ENCODE peak calls at places on chromosomes 1 and 21, in four cellular contexts. F, L, U and W are unnamed samples.

GRCh38 chr1:62194651-62195282 is at the start of gene L1TD1:
- DNase-seq in L (peak), F (no peak), U (no peak), W (no peak)

GRCh38 chr1:25922633-25923567 is 16.7 kb upstream of the STMN1 start:
- DNase-seq in F (peak), L (peak), U (peak), W (no peak)

GRCh38 chr1:21508580-21509350 is 458 bp upstream of the ALPL start:
- DNase-seq in L (peak), U (no peak), F (peak), W (peak)

GRCh38 chr1:195908121-195908520 is 700.1 kb downstream of the KCNT2 start:
- DNase-seq in F (no peak), U (no peak), L (no peak), W (peak)

GRCh38 chr1:86650065-86650464 is 54.3 kb upstream of the SH3GLB1 start:
- DNase-seq in L (no peak), F (no peak), U (no peak), W (no peak)

GRCh38 chr1:49864597-49864996 is 159.2 kb downstream of the AGBL4 start:
- DNase-seq in U (no peak), L (no peak), F (no peak), W (no peak)

GRCh38 chr1:214472362-214472761 is 79.0 kb downstream of the PTPN14 start:
- DNase-seq in F (no peak), L (no peak), U (no peak), W (peak)

GRCh38 chr1:74681449-74681848 is 7.9 kb upstream of the ERICH3 start:
- DNase-seq in L (no peak), U (no peak), F (no peak), W (no peak)

GRCh38 chr1:193799948-193800690 is 613.7 kb upstream of the B3GALT2 start:
- DNase-seq in U (no peak), F (no peak), L (no peak), W (no peak)

GRCh38 chr1:109740615-109741373 is at the start of gene GSTM3:
- DNase-seq in F (no peak), L (no peak), U (no peak), W (no peak)

GRCh38 chr1:157628773-157629172 is 30.9 kb upstream of the FCRL4 start:
- DNase-seq in F (no peak), L (no peak), U (no peak), W (no peak)

GRCh38 chr1:197917813-197918646 is 858 bp downstream of the LHX9 start:
- DNase-seq in F (no peak), U (no peak), L (no peak), W (no peak)

GRCh38 chr1:173403996-173404395 is 73.1 kb upstream of the PRDX6 start:
- DNase-seq in F (no peak), L (no peak), U (no peak), W (no peak)

GRCh38 chr1:102535829-102536505 is 539.2 kb upstream of the OLFM3 start:
- DNase-seq in L (no peak), U (no peak), F (no peak), W (no peak)

GRCh38 chr1:218931331-218931730 is 242.3 kb upstream of the LYPLAL1 start:
- DNase-seq in U (no peak), L (no peak), F (no peak), W (no peak)

GRCh38 chr1:231463541-231463940 is 41.5 kb upstream of the EGLN1 start:
- DNase-seq in F (no peak), L (no peak), U (no peak), W (no peak)

GRCh38 chr1:110070282-110070967 is at the start of gene ALX3:
- DNase-seq in F (no peak), U (no peak), L (no peak), W (no peak)

GRCh38 chr1:225691861-225692516 is 39.1 kb upstream of the ENAH start:
- DNase-seq in F (no peak), U (no peak), L (no peak), W (peak)

GRCh38 chr1:178308438-178308837 is 188.3 kb downstream of the CLEC20A start:
- DNase-seq in U (no peak), F (no peak), L (no peak), W (no peak)

GRCh38 chr1:32014199-32014936 is 700 bp downstream of the KHDRBS1 start:
- DNase-seq in U (peak), L (peak), F (peak), W (peak)

GRCh38 chr1:2330511-2331199 is 60.7 kb downstream of the MORN1 start:
- DNase-seq in U (peak), L (no peak), F (no peak), W (peak)

GRCh38 chr1:101221945-101222429 is 14.8 kb upstream of the S1PR1 start:
- DNase-seq in F (no peak), U (no peak), L (no peak), W (no peak)

GRCh38 chr21:32844653-32845443 is 73.3 kb upstream of the PAXBP1 start:
- DNase-seq in F (no peak), L (no peak), U (no peak), W (peak)
- TF ChIP-seq CTCF in F (no peak), L (no peak), U (no peak), W (peak)

GRCh38 chr1:211699059-211699458 is 23.6 kb upstream of the NEK2 start:
- DNase-seq in U (no peak), F (no peak), L (no peak), W (no peak)
- H3K4me3 ChIP-seq in U (no peak), F (peak), L (no peak), W (no peak)

DNA sequence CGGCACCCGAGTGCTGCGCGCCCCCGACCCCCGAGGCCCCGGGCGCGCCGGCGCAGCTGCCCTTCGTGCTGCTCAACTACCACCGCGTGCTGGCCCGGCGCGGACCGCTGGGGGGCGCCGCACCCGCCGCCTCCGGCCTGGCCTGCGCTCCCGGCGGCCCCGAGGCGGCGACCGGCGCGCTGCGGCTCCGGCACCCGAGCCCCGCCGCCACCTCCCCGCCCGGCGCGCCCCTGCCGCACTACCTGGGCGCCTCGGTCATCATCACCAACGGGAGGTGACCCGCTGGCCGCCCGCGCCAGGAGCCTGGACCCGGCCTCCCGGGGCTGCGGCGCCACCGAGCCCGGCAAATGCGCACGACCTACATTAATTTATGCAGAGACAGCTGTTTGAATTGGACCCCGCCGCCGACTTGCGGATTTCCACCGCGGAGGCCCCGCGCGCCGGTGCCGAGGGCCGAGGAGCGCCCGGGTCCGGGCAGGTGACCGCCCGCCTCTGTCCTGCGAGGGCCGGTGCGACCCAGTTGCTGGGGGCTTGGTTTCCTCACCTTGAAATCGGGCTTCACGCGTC is 49.0 kb downstream of the SIM2 start:
- DNase-seq in F (no peak), U (no peak), L (peak), W (no peak)
- TF ChIP-seq CTCF in F (no peak), U (peak), L (no peak), W (peak)

DNA sequence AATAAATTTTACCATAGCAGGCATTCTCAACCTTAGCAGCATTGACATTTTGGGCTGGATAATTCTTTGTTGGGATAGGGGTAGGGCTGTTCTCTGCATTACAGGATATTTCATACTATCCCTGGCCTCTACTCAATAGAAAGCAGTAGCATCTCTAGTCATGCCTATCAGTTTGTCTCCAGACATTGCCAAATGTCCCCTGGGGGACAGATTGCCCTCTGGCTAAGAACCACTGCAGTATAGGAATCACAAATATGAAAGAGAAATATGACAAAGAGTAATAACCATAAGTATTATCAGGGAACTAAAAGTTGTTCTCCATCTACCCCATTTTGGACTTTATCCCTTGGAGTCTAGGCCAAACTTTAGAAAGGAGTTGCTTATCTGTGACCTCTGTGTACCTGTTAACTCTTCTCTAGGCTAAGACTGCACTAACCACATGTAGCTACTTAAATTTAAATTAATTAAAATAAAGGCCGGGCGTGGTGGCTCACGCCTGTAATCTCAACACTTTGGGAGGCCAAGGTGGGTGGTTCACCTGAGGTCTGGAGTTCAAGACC is 76.1 kb downstream of the AGO3 start:
- DNase-seq in L (no peak), U (no peak), F (no peak), W (no peak)
- H3K4me3 ChIP-seq in L (no peak), U (no peak), F (no peak), W (no peak)

DNA sequence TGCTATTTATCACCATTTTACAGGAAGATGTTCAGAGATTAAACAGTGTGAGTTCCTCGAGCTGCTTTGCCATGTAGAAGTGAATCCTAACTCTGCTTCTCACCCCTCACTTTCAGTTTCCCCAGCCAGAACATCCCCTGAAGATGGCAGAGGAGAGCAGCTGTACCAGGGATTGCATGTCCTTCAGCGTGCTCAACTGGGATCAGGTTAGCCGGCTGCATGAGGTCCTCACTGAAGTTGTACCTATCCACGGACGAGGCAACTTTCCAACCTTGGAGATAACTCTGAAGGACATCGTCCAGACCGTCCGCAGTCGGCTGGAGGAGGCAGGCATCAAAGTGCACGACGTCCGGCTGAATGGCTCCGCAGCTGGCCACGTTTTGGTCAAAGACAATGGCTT is 16.9 kb downstream of the TENT5C start:
- DNase-seq in F (no peak), U (no peak), L (no peak), W (no peak)
- TF ChIP-seq CTCF in F (no peak), U (no peak), L (no peak), W (peak)

GRCh38 chr1:6026095-6026809 is 19.4 kb upstream of the KCNAB2 start:
- DNase-seq in L (peak), U (peak), F (peak), W (no peak)
- H3K4me3 ChIP-seq in L (peak), U (no peak), F (peak), W (no peak)

GRCh38 chr1:241419986-241420385 is 63.0 kb upstream of the RGS7 start:
- DNase-seq in L (no peak), F (no peak), U (no peak), W (peak)

GRCh38 chr1:241424480-241424971 is 67.5 kb upstream of the RGS7 start:
- DNase-seq in F (peak), U (no peak), L (no peak), W (no peak)

DNA sequence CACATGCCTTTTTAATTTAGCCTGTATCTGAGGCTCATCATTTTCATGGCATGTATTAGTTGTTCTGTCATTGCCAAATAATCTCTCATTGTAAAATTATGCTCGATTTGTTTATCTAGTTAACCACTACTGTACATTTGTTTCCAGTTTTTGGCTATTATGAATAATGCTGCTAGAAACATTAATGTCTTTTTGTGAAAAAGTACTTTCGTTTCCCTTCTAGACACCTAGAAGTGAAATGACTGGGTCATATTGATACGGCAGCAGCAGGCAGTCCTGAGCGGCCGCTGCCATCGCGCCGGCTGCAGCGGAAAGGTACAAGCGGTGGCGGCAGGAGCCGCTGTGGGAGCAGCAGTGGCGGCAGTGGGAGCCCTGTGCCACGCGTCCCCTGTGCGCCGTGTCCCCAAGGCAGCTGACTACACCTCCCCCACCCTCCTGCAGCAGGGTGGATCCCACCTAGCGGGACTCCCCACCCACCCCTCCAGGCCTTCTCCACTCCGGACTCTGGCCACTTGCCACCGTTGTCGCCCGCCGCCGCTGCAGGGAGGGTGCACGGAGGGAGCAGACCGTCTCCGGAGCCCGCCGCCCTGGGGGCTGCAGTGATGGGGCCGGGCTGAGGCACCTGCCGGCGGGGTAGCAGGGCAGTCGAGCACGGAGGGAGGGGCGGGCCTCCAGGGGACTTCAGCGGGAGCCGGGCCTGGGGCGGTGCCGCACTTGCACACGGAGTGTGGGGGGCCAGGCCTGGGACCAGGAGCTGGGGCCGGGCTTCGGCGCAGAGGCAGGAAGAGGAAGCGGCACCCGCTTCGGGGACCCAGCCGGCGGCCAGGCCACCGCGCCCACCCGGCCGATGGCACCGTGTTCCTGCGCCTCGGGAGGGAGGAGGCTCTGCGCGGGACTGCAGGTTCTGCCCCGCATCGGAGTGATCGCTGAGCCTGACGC is 66.8 kb upstream of the RGS7 start:
- DNase-seq in U (no peak), L (no peak), F (peak), W (peak)
- TF ChIP-seq CTCF in U (no peak), L (no peak), F (no peak), W (no peak)

DNA sequence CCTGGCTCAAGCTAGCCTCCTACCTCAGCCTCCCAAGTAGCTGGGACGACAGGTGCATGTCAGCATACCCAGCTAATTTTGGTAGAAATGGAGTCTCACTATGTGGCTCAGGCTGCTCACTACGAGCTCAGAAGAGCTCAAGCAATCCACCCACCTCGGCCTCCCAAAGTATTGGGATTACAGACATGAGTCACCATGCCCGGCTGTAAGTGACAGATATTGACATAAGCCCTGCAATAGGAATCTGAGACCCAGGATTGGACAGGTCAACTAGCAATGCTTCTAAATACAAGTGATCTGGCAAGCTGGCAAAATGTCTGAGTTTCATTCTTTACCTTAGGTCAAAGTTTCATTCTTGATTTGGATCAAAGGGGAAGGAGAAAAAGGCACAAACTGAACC is 40.5 kb upstream of the H6PD start:
- DNase-seq in U (no peak), F (no peak), L (no peak), W (no peak)
- H3K4me3 ChIP-seq in U (no peak), F (no peak), L (no peak), W (no peak)

GRCh38 chr1:64733576-64734288 is 11.1 kb upstream of the RAVER2 start:
- DNase-seq in U (no peak), F (no peak), L (no peak), W (peak)
- TF ChIP-seq CTCF in U (no peak), F (no peak), L (no peak), W (no peak)

DNA sequence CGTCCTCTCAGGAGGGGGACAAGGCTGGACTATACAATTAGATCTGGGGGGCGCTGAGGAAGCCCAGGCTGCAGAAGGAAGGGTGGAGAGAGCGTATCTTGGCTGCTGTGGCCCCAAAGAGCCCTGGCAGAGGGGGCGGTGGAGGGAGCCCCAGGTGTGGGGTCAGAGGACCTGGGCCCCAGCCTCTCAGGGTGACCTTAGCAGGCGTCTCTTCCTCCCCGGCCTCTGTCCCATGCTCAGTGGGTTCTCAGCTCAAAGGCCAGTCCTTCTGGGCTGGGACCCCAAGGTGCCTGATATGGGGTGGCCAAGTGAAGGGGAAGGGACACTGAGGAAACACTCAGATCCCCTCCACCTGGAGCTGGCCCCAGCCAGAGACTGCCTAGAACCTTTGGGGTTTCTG is 1.8 kb downstream of the FAM131C start:
- DNase-seq in F (no peak), L (no peak), U (no peak), W (no peak)
- H3K4me3 ChIP-seq in F (no peak), L (no peak), U (no peak), W (no peak)